ENCODE peak calls at places on chromosomes 13 and 19, in four cellular contexts. One of them, this sample, is unnamed.

GRCh38 chr13:48908381-48909087 is 67.2 kb upstream of the FNDC3A start:
- DNase-seq in H1: no peak
- DNase-seq in transverse colon: no peak
- DNase-seq in A549: peak; percentile 56
- DNase-seq in this sample: no peak

GRCh38 chr13:113544896-113545295 is 39.7 kb upstream of the TFDP1 start:
- DNase-seq in A549: no peak
- DNase-seq in transverse colon: peak; percentile 2
- DNase-seq in H1: no peak
- DNase-seq in this sample: no peak

GRCh38 chr19:11420894-11421606 is 1.9 kb upstream of the RGL3 start:
- DNase-seq in transverse colon: no peak
- DNase-seq in A549: no peak
- DNase-seq in H1: peak; percentile 86
- DNase-seq in this sample: no peak

GRCh38 chr13:43963726-43964125 is 84.0 kb downstream of the LACC1 start:
- DNase-seq in transverse colon: no peak
- DNase-seq in H1: no peak
- DNase-seq in A549: peak; percentile 19
- DNase-seq in this sample: no peak

GRCh38 chr19:33462112-33462726 is 59.4 kb downstream of the PEPD start:
- DNase-seq in A549: no peak
- DNase-seq in H1: no peak
- DNase-seq in transverse colon: no peak
- DNase-seq in this sample: no peak

GRCh38 chr13:82898625-82899024 is 983.6 kb downstream of the SLITRK1 start:
- DNase-seq in transverse colon: no peak
- DNase-seq in H1: no peak
- DNase-seq in A549: peak; percentile 20
- DNase-seq in this sample: no peak

GRCh38 chr19:32091196-32091595 is 254.2 kb upstream of the ZNF507 start:
- DNase-seq in A549: no peak
- DNase-seq in transverse colon: no peak
- DNase-seq in H1: no peak
- DNase-seq in this sample: no peak

GRCh38 chr19:35461050-35461449 is 13.0 kb downstream of the FFAR2 start:
- DNase-seq in H1: no peak
- DNase-seq in transverse colon: no peak
- DNase-seq in A549: no peak
- DNase-seq in this sample: no peak

GRCh38 chr19:11894851-11895250 is 7.3 kb downstream of the ZNF69 start:
- DNase-seq in A549: no peak
- DNase-seq in transverse colon: no peak
- DNase-seq in H1: no peak
- DNase-seq in this sample: no peak

GRCh38 chr19:14782978-14783545 is 4.7 kb upstream of the ADGRE2 start:
- DNase-seq in transverse colon: no peak
- DNase-seq in H1: peak; percentile 22
- DNase-seq in A549: no peak
- DNase-seq in this sample: no peak

GRCh38 chr13:43905435-43906031 is 25.8 kb downstream of the LACC1 start:
- DNase-seq in A549: peak; percentile 59
- DNase-seq in H1: no peak
- DNase-seq in transverse colon: no peak
- DNase-seq in this sample: no peak

GRCh38 chr13:46184277-46184699 is 2.3 kb upstream of the LCP1 start:
- DNase-seq in H1: peak; percentile 75
- DNase-seq in A549: peak; percentile 22
- DNase-seq in transverse colon: peak; percentile 52
- DNase-seq in this sample: no peak

DNA sequence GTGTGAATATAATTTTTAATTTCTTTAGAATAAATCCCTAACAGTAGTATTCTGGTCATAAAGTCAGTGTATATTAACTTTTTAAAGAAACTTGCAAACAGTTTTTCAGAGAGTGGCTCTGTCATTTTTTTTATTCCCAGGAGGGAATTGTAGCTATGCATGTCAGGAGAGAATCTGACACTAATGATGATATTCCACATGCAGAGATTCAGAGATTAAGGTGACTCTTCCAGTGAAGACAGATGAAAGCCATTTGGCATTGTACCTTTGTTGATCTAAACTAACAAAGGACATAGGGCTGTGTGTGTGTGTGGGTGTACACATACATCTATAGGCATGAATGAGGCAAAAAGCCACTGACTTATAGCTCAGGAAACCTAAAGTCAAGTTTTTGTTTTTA is 99.9 kb downstream of the TNFSF13B start:
- DNase-seq in H1: no peak
- DNase-seq in transverse colon: no peak
- DNase-seq in A549: no peak
- DNase-seq in this sample: no peak
- TF ChIP-seq EP300 in H1: no peak
- TF ChIP-seq EP300 in transverse colon: no peak
- TF ChIP-seq EP300 in A549: no peak
- TF ChIP-seq EP300 in this sample: no peak

GRCh38 chr19:6452223-6452614 is 7.4 kb downstream of the SLC25A23 start:
- DNase-seq in transverse colon: no peak
- DNase-seq in H1: no peak
- DNase-seq in A549: no peak
- DNase-seq in this sample: no peak
- H3K4me1 ChIP-seq in transverse colon: no peaks in the 10 kb centered on the region
- H3K4me1 ChIP-seq in H1: no peaks in the 10 kb centered on the region
- H3K4me1 ChIP-seq in A549: no peaks in the 10 kb centered on the region
- H3K4me1 ChIP-seq in this sample: no peaks in the 10 kb centered on the region

GRCh38 chr19:823565-824121 is 1.9 kb upstream of the PLPPR3 start:
- DNase-seq in A549: no peak
- DNase-seq in H1: peak; percentile 66
- DNase-seq in transverse colon: peak; percentile 40
- DNase-seq in this sample: no peak
- TF ChIP-seq EP300 in A549: no peak
- TF ChIP-seq EP300 in H1: no peak
- TF ChIP-seq EP300 in transverse colon: no peak
- TF ChIP-seq EP300 in this sample: no peak

DNA sequence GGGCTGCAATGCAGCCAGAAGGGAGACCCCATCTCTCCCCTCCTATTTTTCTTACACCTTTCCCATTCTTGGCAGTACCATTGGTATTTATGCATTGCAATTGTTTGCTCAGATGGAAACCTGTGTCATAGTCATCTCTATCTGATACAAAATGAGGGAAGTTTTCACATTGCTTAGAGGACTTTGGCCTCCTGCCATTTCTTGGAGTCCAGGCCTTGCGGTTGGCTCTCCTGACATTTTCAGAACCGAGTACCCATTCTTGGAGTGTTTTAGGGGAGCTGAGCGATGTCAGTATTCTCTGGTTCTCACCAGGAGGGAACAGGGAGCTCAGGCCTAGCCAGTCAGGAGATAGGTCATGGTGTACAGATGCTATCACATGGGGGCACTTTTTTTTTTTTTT is 1.5 kb downstream of the SIN3B start:
- DNase-seq in H1: no peak
- DNase-seq in A549: no peak
- DNase-seq in transverse colon: no peak
- DNase-seq in this sample: no peak
- H3K4me1 ChIP-seq in H1: peaks cover 6% of the 10 kb centered on the region
- H3K4me1 ChIP-seq in A549: peaks cover 9% of the 10 kb centered on the region
- H3K4me1 ChIP-seq in transverse colon: peaks cover 10% of the 10 kb centered on the region
- H3K4me1 ChIP-seq in this sample: peaks cover 19% of the 10 kb centered on the region

GRCh38 chr19:6056801-6057650 is 53.3 kb downstream of the RFX2 start:
- DNase-seq in A549: peak; percentile 86
- DNase-seq in transverse colon: peak; percentile 70
- DNase-seq in H1: no peak
- DNase-seq in this sample: peak; percentile 94
- TF ChIP-seq EP300 in A549: no peak
- TF ChIP-seq EP300 in transverse colon: peak; percentile 73
- TF ChIP-seq EP300 in H1: no peak
- TF ChIP-seq EP300 in this sample: no peak

This sample was measured in sigmoid colon.